ENCODE peak calls at places on chromosomes 11 and 22, in six cellular contexts. Q, S, Y, W, O and F are unnamed samples.
A peak's percentile ranks its signal among the peaks of the same experiment; 100 is the strongest.

GRCh38 chr11:75313457-75314272 is 37.8 kb downstream of the ARRB1 start:
- DNase-seq in Q (no peak), S (peak; percentile 74), Y (peak; percentile 81), W (no peak), O (peak; percentile 41), F (no peak)

GRCh38 chr11:61062181-61062955 is 39.9 kb upstream of the CD5 start:
- DNase-seq in Q (peak; percentile 34), S (peak; percentile 5), Y (no peak), W (no peak), O (no peak), F (no peak)

GRCh38 chr11:88152381-88152780 is 22.9 kb downstream of the RAB38 start:
- DNase-seq in Q (no peak), S (no peak), Y (peak; percentile 28), W (no peak), O (no peak), F (no peak)

GRCh38 chr22:38572065-38572464 is 2.1 kb upstream of the DMC1 start:
- DNase-seq in Q (peak; percentile 59), S (no peak), Y (peak; percentile 62), W (no peak), O (no peak), F (no peak)

GRCh38 chr22:44120314-44120704 is 60.4 kb upstream of the PARVG start:
- DNase-seq in Q (no peak), S (no peak), Y (no peak), W (no peak), O (no peak), F (no peak)

GRCh38 chr22:50250249-50250554 is 863 bp downstream of the HDAC10 start:
- DNase-seq in Q (no peak), S (no peak), Y (no peak), W (no peak), O (no peak), F (no peak)

GRCh38 chr22:39087098-39087497 is 9.9 kb upstream of the APOBEC3H start:
- DNase-seq in Q (no peak), S (no peak), Y (no peak), W (peak; percentile 39), O (no peak), F (no peak)

GRCh38 chr11:121873770-121874169 is 242.2 kb downstream of the BLID start:
- DNase-seq in Q (no peak), S (no peak), Y (no peak), W (no peak), O (no peak), F (no peak)

GRCh38 chr11:33633251-33634003 is 67.2 kb downstream of the C11orf91 start:
- DNase-seq in Q (no peak), S (no peak), Y (peak; percentile 72), W (no peak), O (no peak), F (no peak)

GRCh38 chr11:12631651-12632050 is 42.6 kb upstream of the TEAD1 start:
- DNase-seq in Q (no peak), S (no peak), Y (peak; percentile 31), W (no peak), O (no peak), F (no peak)

GRCh38 chr11:28860898-28861297 is 752.7 kb downstream of the METTL15 start:
- DNase-seq in Q (no peak), S (no peak), Y (peak; percentile 74), W (no peak), O (no peak), F (no peak)

GRCh38 chr11:134533511-134533910 is 121.5 kb upstream of the B3GAT1 start:
- DNase-seq in Q (peak; percentile 28), S (peak; percentile 37), Y (no peak), W (no peak), O (no peak), F (no peak)

GRCh38 chr22:19615867-19616581 is 91.8 kb upstream of the CLDN5 start:
- DNase-seq in Q (no peak), S (no peak), Y (no peak), W (no peak), O (no peak), F (no peak)

GRCh38 chr11:116603783-116604323 is 168.9 kb downstream of the BUD13 start:
- DNase-seq in Q (no peak), S (no peak), Y (no peak), W (no peak), O (no peak), F (no peak)

GRCh38 chr11:46490576-46491100 is 99.1 kb upstream of the CHRM4 start:
- DNase-seq in Q (no peak), S (no peak), Y (peak; percentile 46), W (no peak), O (no peak), F (no peak)

GRCh38 chr11:122791411-122791810 is 46.9 kb upstream of the CRTAM start:
- DNase-seq in Q (no peak), S (no peak), Y (peak; percentile 47), W (no peak), O (no peak), F (no peak)

GRCh38 chr22:41574847-41575381 is 14.1 kb downstream of the CSDC2 start:
- DNase-seq in Q (peak; percentile 59), S (peak; percentile 88), Y (peak; percentile 19), W (no peak), O (no peak), F (no peak)

GRCh38 chr11:3841426-3842304 is 906 bp upstream of the RHOG start:
- DNase-seq in Q (peak; percentile 95), S (peak; percentile 91), Y (peak; percentile 82), W (peak; percentile 97), O (peak; percentile 93), F (peak; percentile 69)

GRCh38 chr11:43789700-43790443 is 90.8 kb upstream of the ALKBH3 start:
- DNase-seq in Q (no peak), S (no peak), Y (peak; percentile 70), W (no peak), O (no peak), F (no peak)

GRCh38 chr11:88402192-88402715 is 64.7 kb upstream of the CTSC start:
- DNase-seq in Q (no peak), S (no peak), Y (peak; percentile 90), W (no peak), O (no peak), F (no peak)

GRCh38 chr22:45584621-45585436 is 82.1 kb downstream of the FBLN1 start:
- DNase-seq in Q (no peak), S (no peak), Y (peak; percentile 21), W (no peak), O (no peak), F (no peak)

GRCh38 chr22:17570851-17571631 is 7.7 kb downstream of the SLC25A18 start:
- DNase-seq in Q (peak; percentile 79), S (peak; percentile 90), Y (peak; percentile 83), W (no peak), O (peak; percentile 46), F (no peak)

GRCh38 chr11:78828582-78829520 is 254.2 kb upstream of the NARS2 start:
- DNase-seq in Q (no peak), S (no peak), Y (no peak), W (no peak), O (no peak), F (no peak)

GRCh38 chr11:118618991-118619375 is 11.6 kb downstream of the PHLDB1 start:
- DNase-seq in Q (no peak), S (peak; percentile 90), Y (peak; percentile 78), W (no peak), O (no peak), F (no peak)

GRCh38 chr11:2272241-2272945 is 2.0 kb upstream of the ASCL2 start:
- DNase-seq in Q (no peak), S (peak; percentile 61), Y (no peak), W (no peak), O (no peak), F (no peak)

GRCh38 chr11:37527545-37527944 is 929.5 kb upstream of the RAG2 start:
- DNase-seq in Q (no peak), S (no peak), Y (no peak), W (no peak), O (no peak), F (no peak)

GRCh38 chr11:37525336-37525735 is 927.3 kb upstream of the RAG2 start:
- DNase-seq in Q (no peak), S (no peak), Y (peak; percentile 38), W (no peak), O (no peak), F (no peak)
- TF ChIP-seq CTCF in Q (peak; percentile 23), S (no peak), Y (peak; percentile 52), W (no peak), O (no peak), F (no peak)

GRCh38 chr11:15212876-15213275 is 98.2 kb downstream of the INSC start:
- DNase-seq in Q (no peak), S (no peak), Y (no peak), W (no peak), O (no peak), F (no peak)

GRCh38 chr11:15213471-15214231 is 98.9 kb downstream of the INSC start:
- DNase-seq in Q (peak; percentile 64), S (no peak), Y (no peak), W (no peak), O (no peak), F (no peak)

DNA sequence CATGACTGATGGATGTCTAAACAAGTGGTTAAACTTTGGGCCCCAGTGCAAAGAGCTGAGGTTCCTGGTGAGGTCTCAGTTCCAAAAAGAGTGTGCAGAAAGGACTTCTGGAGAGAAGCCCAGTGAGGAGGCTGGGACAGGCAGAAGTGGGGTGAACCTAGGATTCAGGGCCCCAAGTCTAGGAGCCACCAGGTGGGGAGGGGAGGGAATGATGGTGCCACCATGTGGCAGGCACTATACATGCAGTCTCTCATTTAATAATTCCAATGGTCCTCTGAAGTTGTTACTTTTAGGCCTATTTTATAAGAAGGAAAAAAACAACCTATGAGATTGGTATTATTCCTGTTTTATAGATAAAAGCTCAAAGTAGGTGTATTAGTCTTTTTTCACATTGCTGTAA is 102.0 kb downstream of the INSC start:
- DNase-seq in Q (no peak), S (no peak), Y (no peak), W (no peak), O (no peak), F (no peak)
- TF ChIP-seq CTCF in Q (peak; percentile 40), S (no peak), Y (peak; percentile 44), W (no peak), O (no peak), F (peak; percentile 59)

DNA sequence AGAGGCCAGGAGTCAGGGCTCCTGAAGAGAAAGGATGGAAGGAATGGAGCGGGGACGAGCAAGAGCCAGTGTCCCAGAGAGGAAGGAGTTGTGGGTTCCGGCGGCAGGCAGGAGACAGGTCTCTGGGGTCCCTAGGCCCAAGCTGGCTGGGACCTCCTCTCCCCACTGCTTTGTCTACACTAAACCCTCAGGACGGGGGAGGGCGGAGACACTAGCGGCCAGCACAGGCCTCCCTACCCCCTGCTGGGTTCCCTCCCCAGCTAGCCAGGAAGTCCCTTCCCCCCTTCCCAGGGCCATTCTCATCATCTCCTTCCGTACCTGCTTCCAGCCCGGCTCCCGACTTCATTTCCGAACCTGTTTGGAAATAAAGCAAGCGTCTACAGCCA is 79.5 kb downstream of the ST3GAL4 start:
- DNase-seq in Q (no peak), S (no peak), Y (no peak), W (no peak), O (no peak), F (no peak)
- TF ChIP-seq CTCF in Q (no peak), S (no peak), Y (no peak), W (no peak), O (no peak), F (no peak)

DNA sequence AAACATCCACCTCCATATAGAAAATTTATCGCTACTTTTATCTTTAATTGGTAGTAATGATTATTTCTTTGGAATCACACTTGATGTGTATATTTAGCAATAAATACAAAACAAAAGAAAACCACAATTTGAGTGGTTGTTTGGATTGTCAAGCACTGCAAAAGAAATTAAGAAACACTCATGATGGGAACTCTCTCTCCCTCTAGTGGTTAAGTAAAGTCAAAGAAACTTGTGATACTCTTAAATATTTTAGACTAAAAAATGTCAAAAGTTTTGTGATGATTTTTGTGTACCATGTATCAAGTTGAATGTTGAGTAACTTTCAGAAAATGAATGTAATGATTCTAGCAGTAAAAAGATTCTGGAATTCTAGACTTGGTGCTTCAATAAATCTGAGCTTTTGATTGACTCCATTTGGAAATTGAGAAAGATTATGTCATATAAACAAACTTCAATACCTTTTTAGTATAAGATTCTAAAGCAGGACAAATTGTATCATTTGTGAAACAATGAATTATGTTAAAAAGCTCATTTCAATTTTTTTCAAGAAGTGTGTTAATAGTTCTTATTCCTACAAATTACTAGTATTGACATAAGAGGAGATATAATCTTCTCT is 20.8 kb downstream of the MUC15 start:
- DNase-seq in Q (no peak), S (no peak), Y (peak; percentile 6), W (no peak), O (no peak), F (no peak)
- TF ChIP-seq CTCF in Q (no peak), S (no peak), Y (peak; percentile 48), W (peak; percentile 41), O (no peak), F (peak; percentile 38)